ENCODE peak calls at places on chromosomes 5 and 9, in six cellular contexts. One of them, this sample, is unnamed.

GRCh38 chr9:114805670-114806551 is at the start of gene TNFSF15:
- DNase-seq in fibroblast of mammary gland: no peak
- DNase-seq in ELF-1: peak
- DNase-seq in nucleus accumbens: no peak
- DNase-seq in AG08395: no peak
- DNase-seq in esophagus squamous epithelium: no peak
- DNase-seq in this sample: no peak

GRCh38 chr5:143229426-143229895 is 174.0 kb downstream of the NR3C1 start:
- DNase-seq in fibroblast of mammary gland: no peak
- DNase-seq in nucleus accumbens: no peak
- DNase-seq in ELF-1: no peak
- DNase-seq in AG08395: no peak
- DNase-seq in esophagus squamous epithelium: no peak
- DNase-seq in this sample: no peak

GRCh38 chr9:90552317-90552716 is 90.3 kb downstream of the DIRAS2 start:
- DNase-seq in esophagus squamous epithelium: no peak
- DNase-seq in ELF-1: no peak
- DNase-seq in AG08395: no peak
- DNase-seq in fibroblast of mammary gland: no peak
- DNase-seq in nucleus accumbens: no peak
- DNase-seq in this sample: no peak

GRCh38 chr5:121974261-121974660 is 12.5 kb downstream of the SRFBP1 start:
- DNase-seq in fibroblast of mammary gland: peak
- DNase-seq in esophagus squamous epithelium: no peak
- DNase-seq in nucleus accumbens: no peak
- DNase-seq in ELF-1: no peak
- DNase-seq in AG08395: no peak
- DNase-seq in this sample: peak

GRCh38 chr5:149406203-149406978 is 27.3 kb upstream of the IL17B start:
- DNase-seq in AG08395: peak
- DNase-seq in ELF-1: no peak
- DNase-seq in nucleus accumbens: no peak
- DNase-seq in fibroblast of mammary gland: peak
- DNase-seq in esophagus squamous epithelium: no peak
- DNase-seq in this sample: peak

GRCh38 chr9:726005-726404 is 115.5 kb upstream of the DMRT1 start:
- DNase-seq in nucleus accumbens: peak
- DNase-seq in fibroblast of mammary gland: no peak
- DNase-seq in ELF-1: no peak
- DNase-seq in AG08395: no peak
- DNase-seq in esophagus squamous epithelium: no peak
- DNase-seq in this sample: no peak

GRCh38 chr5:176994460-176995121 is 12.0 kb downstream of the UIMC1 start:
- DNase-seq in fibroblast of mammary gland: peak
- DNase-seq in AG08395: no peak
- DNase-seq in nucleus accumbens: no peak
- DNase-seq in esophagus squamous epithelium: no peak
- DNase-seq in ELF-1: peak
- DNase-seq in this sample: no peak

GRCh38 chr9:129309041-129309430 is 131.0 kb upstream of the IER5L start:
- DNase-seq in AG08395: no peak
- DNase-seq in fibroblast of mammary gland: no peak
- DNase-seq in ELF-1: no peak
- DNase-seq in nucleus accumbens: no peak
- DNase-seq in esophagus squamous epithelium: no peak
- DNase-seq in this sample: no peak

GRCh38 chr5:32880781-32881180 is 169.7 kb downstream of the NPR3 start:
- DNase-seq in AG08395: no peak
- DNase-seq in ELF-1: no peak
- DNase-seq in esophagus squamous epithelium: no peak
- DNase-seq in nucleus accumbens: no peak
- DNase-seq in fibroblast of mammary gland: no peak
- DNase-seq in this sample: no peak

GRCh38 chr5:135195267-135195603 is 161.2 kb upstream of the PITX1 start:
- DNase-seq in AG08395: no peak
- DNase-seq in fibroblast of mammary gland: peak
- DNase-seq in esophagus squamous epithelium: no peak
- DNase-seq in nucleus accumbens: no peak
- DNase-seq in ELF-1: no peak
- DNase-seq in this sample: peak

GRCh38 chr5:167951121-167951520 is 340.3 kb upstream of the WWC1 start:
- DNase-seq in AG08395: no peak
- DNase-seq in fibroblast of mammary gland: no peak
- DNase-seq in ELF-1: no peak
- DNase-seq in nucleus accumbens: no peak
- DNase-seq in esophagus squamous epithelium: no peak
- DNase-seq in this sample: no peak

GRCh38 chr5:181173420-181174342 is 26.3 kb downstream of the OR2V2 start:
- DNase-seq in nucleus accumbens: no peak
- DNase-seq in fibroblast of mammary gland: peak
- DNase-seq in ELF-1: peak
- DNase-seq in AG08395: no peak
- DNase-seq in esophagus squamous epithelium: no peak
- DNase-seq in this sample: peak

GRCh38 chr9:88534456-88535225 is at the start of gene NXNL2:
- DNase-seq in esophagus squamous epithelium: no peak
- DNase-seq in nucleus accumbens: no peak
- DNase-seq in ELF-1: peak
- DNase-seq in fibroblast of mammary gland: peak
- DNase-seq in AG08395: peak
- DNase-seq in this sample: peak

GRCh38 chr9:117624106-117624505 is 80.1 kb upstream of the TLR4 start:
- DNase-seq in esophagus squamous epithelium: no peak
- DNase-seq in nucleus accumbens: no peak
- DNase-seq in AG08395: no peak
- DNase-seq in fibroblast of mammary gland: no peak
- DNase-seq in ELF-1: no peak
- DNase-seq in this sample: no peak

GRCh38 chr5:82277613-82277986 is 554 bp downstream of the RPS23 start:
- DNase-seq in esophagus squamous epithelium: no peak
- DNase-seq in nucleus accumbens: no peak
- DNase-seq in AG08395: no peak
- DNase-seq in ELF-1: no peak
- DNase-seq in fibroblast of mammary gland: peak
- DNase-seq in this sample: no peak

GRCh38 chr9:130446111-130446861 is 1.5 kb downstream of the ASS1 start:
- DNase-seq in fibroblast of mammary gland: peak
- DNase-seq in esophagus squamous epithelium: no peak
- DNase-seq in ELF-1: peak
- DNase-seq in AG08395: peak
- DNase-seq in nucleus accumbens: no peak
- DNase-seq in this sample: peak

GRCh38 chr9:127895811-127896210 is 3.6 kb downstream of the ST6GALNAC6 start:
- DNase-seq in ELF-1: no peak
- DNase-seq in fibroblast of mammary gland: no peak
- DNase-seq in nucleus accumbens: no peak
- DNase-seq in AG08395: no peak
- DNase-seq in esophagus squamous epithelium: no peak
- DNase-seq in this sample: no peak

GRCh38 chr5:83475540-83476469 is 4.3 kb downstream of the VCAN start:
- DNase-seq in fibroblast of mammary gland: peak
- DNase-seq in esophagus squamous epithelium: no peak
- DNase-seq in ELF-1: peak
- DNase-seq in nucleus accumbens: no peak
- DNase-seq in AG08395: peak
- DNase-seq in this sample: peak

GRCh38 chr5:124692324-124692723 is 54.1 kb downstream of the ZNF608 start:
- DNase-seq in ELF-1: no peak
- DNase-seq in fibroblast of mammary gland: peak
- DNase-seq in esophagus squamous epithelium: no peak
- DNase-seq in AG08395: peak
- DNase-seq in nucleus accumbens: no peak
- DNase-seq in this sample: peak

GRCh38 chr5:77725646-77726045 is 50.5 kb downstream of the TBCA start:
- DNase-seq in ELF-1: no peak
- DNase-seq in fibroblast of mammary gland: no peak
- DNase-seq in esophagus squamous epithelium: no peak
- DNase-seq in nucleus accumbens: no peak
- DNase-seq in AG08395: no peak
- DNase-seq in this sample: no peak

GRCh38 chr9:116365056-116365471 is 211.5 kb downstream of the PAPPA start:
- DNase-seq in fibroblast of mammary gland: peak
- DNase-seq in esophagus squamous epithelium: no peak
- DNase-seq in AG08395: peak
- DNase-seq in nucleus accumbens: no peak
- DNase-seq in ELF-1: no peak
- DNase-seq in this sample: peak

GRCh38 chr9:92206490-92206889 is 87.0 kb downstream of the IARS1 start:
- DNase-seq in fibroblast of mammary gland: peak
- DNase-seq in esophagus squamous epithelium: no peak
- DNase-seq in nucleus accumbens: no peak
- DNase-seq in ELF-1: no peak
- DNase-seq in AG08395: no peak
- DNase-seq in this sample: no peak

GRCh38 chr5:78627766-78628165 is 20.8 kb downstream of the LHFPL2 start:
- DNase-seq in esophagus squamous epithelium: no peak
- DNase-seq in nucleus accumbens: no peak
- DNase-seq in AG08395: peak
- DNase-seq in ELF-1: no peak
- DNase-seq in fibroblast of mammary gland: peak
- DNase-seq in this sample: peak

GRCh38 chr5:171913987-171914273 is 92.5 kb downstream of the FBXW11 start:
- DNase-seq in ELF-1: no peak
- DNase-seq in esophagus squamous epithelium: no peak
- DNase-seq in AG08395: peak
- DNase-seq in fibroblast of mammary gland: peak
- DNase-seq in nucleus accumbens: no peak
- DNase-seq in this sample: peak

GRCh38 chr5:172686111-172686510 is 45.0 kb downstream of the NEURL1B start:
- DNase-seq in nucleus accumbens: no peak
- DNase-seq in esophagus squamous epithelium: no peak
- DNase-seq in AG08395: no peak
- DNase-seq in ELF-1: no peak
- DNase-seq in fibroblast of mammary gland: no peak
- DNase-seq in this sample: peak

GRCh38 chr5:154761062-154761740 is 6.0 kb downstream of the LARP1 start:
- DNase-seq in AG08395: no peak
- DNase-seq in esophagus squamous epithelium: no peak
- DNase-seq in nucleus accumbens: no peak
- DNase-seq in fibroblast of mammary gland: no peak
- DNase-seq in ELF-1: no peak
- DNase-seq in this sample: no peak

GRCh38 chr9:8221462-8221861 is 421.9 kb upstream of the DMAC1 start:
- DNase-seq in esophagus squamous epithelium: no peak
- DNase-seq in fibroblast of mammary gland: no peak
- DNase-seq in ELF-1: no peak
- DNase-seq in nucleus accumbens: no peak
- DNase-seq in AG08395: no peak
- DNase-seq in this sample: no peak

GRCh38 chr5:54004697-54005096 is 305.7 kb downstream of the ARL15 start:
- DNase-seq in esophagus squamous epithelium: no peak
- DNase-seq in AG08395: no peak
- DNase-seq in nucleus accumbens: no peak
- DNase-seq in fibroblast of mammary gland: no peak
- DNase-seq in ELF-1: no peak
- DNase-seq in this sample: no peak

This sample was measured in RPMI7951.